ENCODE peak calls at places on chromosomes 11 and 22, in four cellular contexts. M is fibroblast of mammary gland, I is heart left ventricle, E is tibial artery. C is an unnamed sample.

GRCh38 chr11:70567680-70568503 is 169.6 kb downstream of the CTTN start:
- DNase-seq in M (peak), I (peak), E (peak), C (no peak)

GRCh38 chr11:27266125-27266524 is 96.9 kb downstream of the CCDC34 start:
- DNase-seq in M (no peak), I (no peak), E (no peak), C (no peak)

GRCh38 chr11:2207773-2208621 is 36.4 kb upstream of the TH start:
- DNase-seq in M (no peak), I (peak), E (peak), C (no peak)

GRCh38 chr11:30825723-30826122 is 239.6 kb upstream of the MPPED2 start:
- DNase-seq in M (no peak), I (no peak), E (no peak), C (no peak)

GRCh38 chr11:126791446-126791845 is 209.1 kb downstream of the KIRREL3 start:
- DNase-seq in M (no peak), I (no peak), E (no peak), C (no peak)

GRCh38 chr11:2519879-2520735 is 75.3 kb downstream of the KCNQ1 start:
- DNase-seq in M (no peak), I (peak), E (peak), C (no peak)

GRCh38 chr11:47656284-47656915 is 14.0 kb upstream of the MTCH2 start:
- DNase-seq in M (no peak), I (no peak), E (no peak), C (no peak)

GRCh38 chr11:27291954-27292641 is 70.9 kb downstream of the CCDC34 start:
- DNase-seq in M (peak), I (no peak), E (no peak), C (no peak)

GRCh38 chr22:41833369-41834004 is 582 bp downstream of the SREBF2 start:
- DNase-seq in M (peak), I (peak), E (peak), C (peak)

GRCh38 chr11:7846003-7846402 is 49.3 kb upstream of the OR5P2 start:
- DNase-seq in M (no peak), I (no peak), E (no peak), C (no peak)

GRCh38 chr11:7851391-7851790 is 54.6 kb upstream of the OR5P2 start:
- DNase-seq in M (no peak), I (no peak), E (no peak), C (no peak)
- TF ChIP-seq CTCF in M (no peak), I (no peak), E (no peak), C (no peak)

DNA sequence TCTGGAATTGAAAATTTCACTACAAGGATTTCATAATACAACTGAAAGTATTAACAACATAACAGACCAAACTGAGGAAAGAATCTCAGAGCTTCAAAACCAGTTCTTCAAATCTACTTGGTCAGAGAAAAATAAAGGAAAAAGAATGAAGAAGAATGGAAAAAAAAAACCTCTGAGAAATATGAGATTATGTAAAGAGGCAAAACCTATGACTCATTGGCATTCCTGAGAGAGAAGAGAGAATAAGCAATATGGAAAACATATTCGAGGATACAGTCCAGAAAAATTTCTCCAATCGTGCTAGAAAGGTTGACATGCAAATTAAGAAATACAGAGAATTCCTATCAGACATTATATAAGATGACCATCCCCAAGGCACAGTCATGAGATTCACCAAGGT is 23.4 kb upstream of the GPR83 start:
- DNase-seq in M (peak), I (no peak), E (no peak), C (no peak)
- TF ChIP-seq CTCF in M (no peak), I (no peak), E (no peak), C (no peak)

GRCh38 chr11:66617148-66617814 is 851 bp downstream of the RBM14 start:
- DNase-seq in M (peak), I (no peak), E (peak), C (no peak)
- TF ChIP-seq CTCF in M (no peak), I (no peak), E (no peak), C (no peak)

GRCh38 chr11:61183645-61184044 is 19.7 kb upstream of the PGA3 start:
- DNase-seq in M (no peak), I (no peak), E (no peak), C (no peak)
- TF ChIP-seq CTCF in M (no peak), I (no peak), E (no peak), C (no peak)

GRCh38 chr11:788009-788640 is 1.8 kb downstream of the CEND1 start:
- DNase-seq in M (no peak), I (no peak), E (no peak), C (no peak)
- TF ChIP-seq CTCF in M (no peak), I (no peak), E (no peak), C (no peak)

GRCh38 chr22:19118601-19118880 is 3.7 kb downstream of the DGCR2 start:
- DNase-seq in M (no peak), I (no peak), E (no peak), C (no peak)

GRCh38 chr22:19117111-19117512 is 5.1 kb downstream of the DGCR2 start:
- DNase-seq in M (no peak), I (no peak), E (no peak), C (no peak)

GRCh38 chr22:19114984-19115552 is 7.1 kb downstream of the DGCR2 start:
- DNase-seq in M (no peak), I (no peak), E (no peak), C (no peak)

GRCh38 chr22:19113429-19113828 is 8.8 kb downstream of the DGCR2 start:
- DNase-seq in M (no peak), I (no peak), E (no peak), C (no peak)

DNA sequence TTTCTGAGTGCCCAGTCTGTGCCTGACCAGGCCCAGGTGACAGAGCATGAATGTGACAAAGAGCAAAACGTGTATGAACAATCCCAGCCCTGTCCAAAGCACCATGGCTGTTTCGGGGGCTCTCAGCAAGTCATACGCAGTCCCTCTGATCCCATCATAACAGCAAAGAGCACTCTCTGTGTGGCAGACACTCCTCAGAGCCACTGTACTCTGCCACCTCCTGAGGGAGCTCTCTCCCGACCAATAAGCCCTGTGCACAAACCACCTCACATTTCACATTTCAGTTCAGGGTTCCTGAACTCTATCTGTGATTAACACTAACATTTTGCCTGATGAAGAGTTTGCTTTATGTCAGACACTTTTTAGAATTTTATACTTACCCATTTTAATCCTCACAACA is 6.6 kb downstream of the DGCR2 start:
- DNase-seq in M (no peak), I (no peak), E (no peak), C (no peak)
- TF ChIP-seq CTCF in M (peak), I (no peak), E (no peak), C (no peak)

DNA sequence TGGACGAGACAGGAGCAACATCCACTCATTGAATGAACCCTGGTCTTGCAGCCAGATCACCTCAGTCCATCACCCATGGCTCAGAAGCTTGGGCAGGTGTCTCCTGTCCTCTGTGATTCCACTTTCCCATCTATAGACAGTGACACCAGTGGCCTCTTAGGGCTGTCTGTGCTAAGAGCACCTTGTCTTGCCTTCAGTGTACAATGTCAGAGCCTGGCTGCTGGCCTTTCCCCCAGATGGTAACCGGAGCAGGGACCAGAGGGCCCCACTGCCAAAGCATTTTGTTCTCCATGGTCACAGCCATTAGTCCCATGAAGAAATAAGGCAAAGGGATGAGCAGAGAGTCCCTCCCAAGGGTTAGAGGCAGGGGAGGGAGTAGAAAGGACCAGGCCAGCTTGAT is 35.4 kb downstream of the PKNOX2 start:
- DNase-seq in M (no peak), I (no peak), E (no peak), C (no peak)
- TF ChIP-seq CTCF in M (no peak), I (no peak), E (no peak), C (no peak)

GRCh38 chr11:58963551-58964075 is 24.3 kb downstream of the GLYATL1 start:
- DNase-seq in M (peak), I (peak), E (no peak), C (no peak)
- TF ChIP-seq CTCF in M (peak), I (no peak), E (no peak), C (no peak)

C was measured in endothelial cell of umbilical vein.